ENCODE peak calls at places on chromosomes 13 and 19, in four cellular contexts. H is HepG2, Z is uterus, Y is tibial nerve. F is an unnamed sample.

GRCh38 chr19:16293133-16294085 is 31.2 kb upstream of the KLF2 start:
- DNase-seq in Y (peak), Z (peak), H (no peak), F (peak)

GRCh38 chr19:13817018-13817614 is 21.9 kb downstream of the ZSWIM4 start:
- DNase-seq in Z (no peak), H (no peak), Y (no peak), F (no peak)

GRCh38 chr19:52910648-52911047 is 12.6 kb downstream of the ZNF888 start:
- DNase-seq in Y (no peak), H (no peak), Z (no peak), F (no peak)

GRCh38 chr13:32984857-32985626 is 31.2 kb upstream of the KL start:
- DNase-seq in Y (no peak), H (no peak), Z (no peak), F (no peak)

GRCh38 chr13:95643471-95643813 is 1.1 kb downstream of the DZIP1 start:
- DNase-seq in Z (peak), Y (no peak), H (peak), F (no peak)

GRCh38 chr13:113092776-113093579 is 12.6 kb upstream of the F7 start:
- DNase-seq in Y (no peak), Z (no peak), H (no peak), F (no peak)

GRCh38 chr19:18322318-18322758 is 538 bp downstream of the LSM4 start:
- DNase-seq in Y (no peak), Z (no peak), H (peak), F (no peak)

GRCh38 chr13:22447132-22447886 is 733.5 kb upstream of the SGCG start:
- DNase-seq in H (no peak), Y (no peak), Z (no peak), F (no peak)

GRCh38 chr13:50015263-50015662 is at the start of gene KCNRG:
- DNase-seq in Z (no peak), H (no peak), Y (no peak), F (no peak)

GRCh38 chr19:31676271-31677004 is 327.2 kb upstream of the TSHZ3 start:
- DNase-seq in Z (no peak), H (no peak), Y (no peak), F (peak)

GRCh38 chr13:45200701-45201230 is at the start of gene KCTD4:
- DNase-seq in Y (no peak), H (no peak), Z (no peak), F (no peak)

GRCh38 chr19:39826311-39826945 is 7.5 kb downstream of the DYRK1B start:
- DNase-seq in H (no peak), Z (no peak), Y (no peak), F (no peak)

GRCh38 chr19:6278740-6279619 is 795 bp downstream of the MLLT1 start:
- DNase-seq in Z (peak), H (no peak), Y (no peak), F (no peak)

GRCh38 chr19:54207908-54208783 is 7.5 kb downstream of the RPS9 start:
- DNase-seq in H (peak), Z (peak), Y (peak), F (peak)

GRCh38 chr13:48066310-48066989 is 28.5 kb downstream of the MED4 start:
- DNase-seq in Z (no peak), H (peak), Y (no peak), F (no peak)

GRCh38 chr13:92649140-92649813 is 577.3 kb upstream of the GPC6 start:
- DNase-seq in Z (no peak), H (no peak), Y (no peak), F (no peak)

GRCh38 chr13:25455146-25455545 is 83.4 kb downstream of the ATP8A2 start:
- DNase-seq in H (no peak), Z (no peak), Y (no peak), F (peak)

GRCh38 chr13:41960195-41960699 is 662 bp downstream of the VWA8 start:
- DNase-seq in Y (no peak), H (peak), Z (no peak), F (peak)

GRCh38 chr13:41962994-41963393 is 2.1 kb upstream of the VWA8 start:
- DNase-seq in H (no peak), Y (no peak), Z (no peak), F (no peak)

GRCh38 chr13:41955605-41956004 is 5.3 kb downstream of the VWA8 start:
- DNase-seq in H (no peak), Y (no peak), Z (no peak), F (no peak)

GRCh38 chr13:41956272-41956671 is 4.6 kb downstream of the VWA8 start:
- DNase-seq in Z (no peak), Y (no peak), H (no peak), F (no peak)

GRCh38 chr13:41960700-41961697 is at the start of gene VWA8:
- DNase-seq in Y (peak), Z (peak), H (peak), F (peak)
- TF ChIP-seq POLR2A in Y (no peak), Z (no peak), H (peak), F (peak)

GRCh38 chr13:30486230-30487074 is 20.7 kb upstream of the HMGB1 start:
- DNase-seq in H (no peak), Z (no peak), Y (no peak), F (no peak)
- TF ChIP-seq POLR2A in H (no peak), Z (no peak), Y (no peak), F (no peak)

GRCh38 chr19:3358919-3359849 is 7.2 kb upstream of the NFIC start:
- DNase-seq in Y (no peak), Z (peak), H (no peak), F (peak)
- TF ChIP-seq POLR2A in Y (peak), Z (peak), H (no peak), F (peak)

GRCh38 chr13:41019027-41019487 is at the start of gene ELF1:
- DNase-seq in Z (peak), H (peak), Y (peak), F (peak)
- TF ChIP-seq POLR2A in Z (no peak), H (no peak), Y (no peak), F (no peak)

GRCh38 chr19:55461974-55462628 is 659 bp upstream of the ISOC2 start:
- DNase-seq in Z (no peak), Y (no peak), H (peak), F (no peak)
- TF ChIP-seq POLR2A in Z (no peak), Y (no peak), H (no peak), F (no peak)

DNA sequence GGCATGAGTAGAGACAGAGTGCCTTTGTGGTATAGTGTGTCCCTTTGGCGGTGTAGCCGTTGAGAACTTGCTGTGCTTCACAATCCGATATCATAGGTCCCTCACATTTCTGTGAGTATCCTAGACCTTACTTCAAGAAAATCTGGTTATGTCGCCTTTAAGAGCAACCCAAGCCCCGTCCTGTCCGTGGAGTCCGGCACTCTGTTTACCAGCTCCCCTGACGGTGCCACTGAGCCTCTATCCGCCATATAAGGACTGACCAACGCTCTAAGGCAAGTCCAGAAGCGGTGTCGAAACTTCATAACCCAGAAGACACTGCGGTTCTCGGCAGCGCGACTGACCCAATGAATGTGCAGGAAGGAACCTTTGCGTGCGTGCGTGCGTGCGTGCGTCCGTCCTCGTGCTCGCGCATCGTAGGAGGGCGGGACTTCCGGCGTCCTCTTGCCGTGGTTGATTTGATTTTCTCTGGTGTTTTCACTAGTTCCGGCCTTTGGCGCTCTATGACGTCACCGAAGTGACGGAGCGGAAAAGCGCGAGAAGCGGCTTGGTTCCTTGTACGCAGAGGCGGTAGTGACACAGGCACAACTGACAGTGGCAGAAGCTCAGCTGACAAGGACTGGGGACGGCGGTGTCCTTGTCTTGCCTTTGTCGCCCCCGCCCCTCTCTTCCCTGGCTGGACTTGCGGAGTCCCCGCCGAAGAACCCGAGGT is at the start of the genes TRAPPC2B and ZNF547:
- DNase-seq in Z (peak), Y (peak), H (peak), F (peak)
- TF ChIP-seq POLR2A in Z (no peak), Y (peak), H (peak), F (peak)

DNA sequence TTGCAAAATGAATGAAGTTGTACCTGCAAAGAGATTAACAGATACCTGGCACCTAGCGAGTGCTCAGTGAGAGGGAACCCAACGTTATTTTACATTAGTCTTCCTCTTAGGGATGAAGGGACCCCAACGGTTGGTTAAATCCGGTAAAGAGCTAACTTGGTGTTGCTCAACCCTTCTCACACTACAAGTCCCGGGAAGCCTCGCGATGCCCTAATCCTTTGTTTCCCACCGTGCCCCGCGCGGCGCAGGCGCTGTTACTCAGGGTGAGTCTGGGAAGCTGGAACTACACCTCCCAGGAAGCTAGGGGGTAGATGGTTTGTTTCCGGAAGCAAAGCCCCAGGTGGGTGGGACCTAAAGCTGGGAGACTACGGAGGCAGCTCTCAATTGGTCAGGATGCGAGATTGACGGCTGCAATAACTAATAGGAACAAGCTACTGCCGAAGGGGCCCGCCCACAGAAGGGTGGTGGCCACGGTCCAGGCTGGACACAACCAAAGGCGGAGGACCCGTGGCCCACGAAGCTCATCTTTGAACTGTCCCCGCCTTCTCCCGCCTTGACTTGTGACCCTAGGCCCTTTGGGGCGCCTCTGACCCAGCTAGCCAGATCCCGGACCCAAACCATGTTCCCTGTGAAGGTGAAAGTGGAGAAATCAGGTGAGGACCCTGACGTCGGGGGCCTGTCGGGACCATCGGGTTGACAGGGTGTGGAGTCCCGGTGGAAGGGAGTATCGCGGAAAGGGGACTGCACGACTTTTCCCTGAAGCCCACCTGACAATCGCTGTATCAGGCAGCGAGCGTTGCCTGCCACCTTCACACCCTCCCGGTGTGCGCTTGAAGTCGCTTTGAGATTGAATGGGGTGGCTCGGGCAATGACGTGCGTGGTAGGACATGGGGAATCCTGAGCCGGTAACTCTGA is at the start of gene LIN37:
- DNase-seq in Z (peak), H (peak), Y (peak), F (peak)
- TF ChIP-seq POLR2A in Z (peak), H (peak), Y (peak), F (peak)

F was measured in adrenal gland.